ENCODE peak calls at places on chromosomes 5 and 9, in ten cellular contexts. T is esophagus squamous epithelium; Z is aorta; V is epithelial cell of esophagus; K is AG10803; Q is tibial artery; U is fibroblast of pulmonary artery; H is CD8-positive, alpha-beta memory T cell; X is CD8-positive, alpha-beta T cell; A is left ventricle myocardium inferior. D is an unnamed sample.

GRCh38 chr5:88250010-88250409 is 18.6 kb downstream of the TMEM161B start:
- DNase-seq in T (no peak), Z (no peak), V (no peak), K (no peak), Q (no peak), U (no peak), H (no peak), X (no peak), A (no peak), D (no peak)

GRCh38 chr5:1195916-1196315 is 5.5 kb upstream of the SLC6A19 start:
- DNase-seq in T (no peak), Z (peak; percentile 59), V (no peak), K (no peak), Q (no peak), U (no peak), H (no peak), X (no peak), A (no peak), D (no peak)

GRCh38 chr9:1701113-1701512 is 314.0 kb upstream of the SMARCA2 start:
- DNase-seq in T (no peak), Z (no peak), V (peak; percentile 14), K (no peak), Q (no peak), U (no peak), H (no peak), X (no peak), A (no peak), D (no peak)

GRCh38 chr9:107213561-107214028 is 69.5 kb upstream of the RAD23B start:
- DNase-seq in T (no peak), Z (no peak), V (peak; percentile 92), K (peak; percentile 89), Q (no peak), U (peak; percentile 91), H (no peak), X (peak; percentile 11), A (no peak), D (peak; percentile 15)

GRCh38 chr5:73447234-73448071 is 1.1 kb downstream of the FOXD1 start:
- DNase-seq in T (no peak), Z (peak; percentile 81), V (peak; percentile 70), K (peak; percentile 74), Q (no peak), U (peak; percentile 60), H (peak; percentile 26), X (peak; percentile 13), A (no peak), D (no peak)

GRCh38 chr5:163503106-163504090 is 2.0 kb upstream of the MAT2B start:
- DNase-seq in T (no peak), Z (no peak), V (peak; percentile 76), K (peak; percentile 82), Q (peak; percentile 77), U (peak; percentile 84), H (no peak), X (peak; percentile 23), A (peak; percentile 43), D (no peak)

GRCh38 chr5:74500037-74500917 is 140.3 kb downstream of the ENC1 start:
- DNase-seq in T (no peak), Z (no peak), V (no peak), K (no peak), Q (no peak), U (no peak), H (no peak), X (no peak), A (no peak), D (no peak)

GRCh38 chr5:10760033-10760975 is 730 bp downstream of the DAP start:
- DNase-seq in T (no peak), Z (no peak), V (peak; percentile 72), K (peak; percentile 55), Q (no peak), U (peak; percentile 52), H (no peak), X (no peak), A (peak; percentile 33), D (peak; percentile 61)

GRCh38 chr5:149940077-149940574 is 4.5 kb downstream of the PDE6A start:
- DNase-seq in T (no peak), Z (no peak), V (peak; percentile 63), K (no peak), Q (no peak), U (peak; percentile 90), H (no peak), X (no peak), A (no peak), D (peak; percentile 40)

GRCh38 chr5:20972419-20972925 is 984.5 kb upstream of the CDH18 start:
- DNase-seq in T (no peak), Z (no peak), V (peak; percentile 86), K (no peak), Q (peak; percentile 64), U (peak; percentile 86), H (no peak), X (no peak), A (peak; percentile 42), D (no peak)
- H3K4me3 ChIP-seq in T (peak overlapping the region; percentile 16), Z (no peak overlapping the region), V (peak overlapping the region; percentile 26), K (no peak overlapping the region), Q (peak overlapping the region; percentile 49), U (peak overlapping the region; percentile 61), H (no peak overlapping the region), X (no peak overlapping the region), A (peak overlapping the region; percentile 54), D (no peak overlapping the region)

DNA sequence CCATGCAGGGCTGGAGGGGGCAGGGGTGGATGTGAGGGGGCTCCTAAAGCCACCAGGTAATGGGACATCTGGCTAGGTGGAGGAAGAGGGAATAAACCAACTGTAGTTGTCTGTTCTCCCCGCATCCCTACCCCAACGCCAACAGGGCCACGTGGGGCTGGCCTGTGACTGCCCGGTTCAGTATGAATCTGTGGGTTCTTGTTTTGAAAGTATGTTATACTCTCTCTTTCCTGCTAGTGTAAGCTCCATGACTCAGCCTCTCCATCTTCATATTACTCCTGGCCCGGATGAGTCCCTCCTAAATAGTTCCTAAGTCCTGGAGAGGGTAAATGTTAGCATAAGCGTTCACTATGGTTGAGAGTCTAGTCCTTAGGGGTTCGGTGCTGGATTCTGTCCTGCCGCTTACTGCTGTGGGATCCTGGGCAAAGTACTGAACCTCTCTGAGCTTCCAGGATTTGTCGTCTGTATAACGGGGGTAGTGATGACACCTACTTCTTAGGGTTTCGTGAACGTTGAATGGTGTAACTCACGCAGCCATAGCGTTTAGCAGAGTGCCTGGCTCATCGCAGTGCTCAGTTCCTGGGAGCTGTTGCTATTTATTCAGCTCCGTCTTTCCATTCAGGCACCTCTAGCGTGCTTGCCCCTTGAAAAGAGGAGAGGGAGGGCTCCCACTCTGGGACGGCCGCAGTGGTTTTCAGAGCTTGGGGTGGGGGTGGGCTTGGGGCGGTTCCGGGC is 28.8 kb downstream of the LHX2 start:
- DNase-seq in T (no peak), Z (no peak), V (no peak), K (peak; percentile 28), Q (no peak), U (peak; percentile 26), H (no peak), X (no peak), A (no peak), D (no peak)
- H3K4me3 ChIP-seq in T (peak overlapping the region; percentile 21), Z (no peak overlapping the region), V (no peak overlapping the region), K (peak overlapping the region; percentile 31), Q (peak overlapping the region; percentile 50), U (peak overlapping the region; percentile 48), H (no peak overlapping the region), X (no peak overlapping the region), A (peak overlapping the region; percentile 63), D (peak overlapping the region; percentile 24)

DNA sequence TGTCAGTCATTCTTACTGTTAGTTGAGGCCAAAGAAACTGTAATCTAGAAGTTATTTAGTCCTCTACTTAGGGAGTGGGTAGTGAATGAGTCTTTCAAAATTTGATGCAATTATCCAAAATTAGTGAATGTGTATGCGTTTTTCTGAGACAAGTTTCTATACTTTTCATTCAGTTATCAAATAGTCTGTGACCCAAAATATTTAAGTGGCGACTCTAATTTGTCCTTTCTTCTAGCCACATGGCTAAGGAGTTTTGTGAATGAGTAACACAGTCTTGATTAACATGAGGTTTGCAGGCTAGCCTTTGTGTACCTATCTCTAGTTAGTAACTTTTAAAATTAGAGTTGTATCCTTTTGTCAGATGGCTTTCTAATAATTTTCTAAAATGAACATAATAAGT is 45.6 kb downstream of the COMMD10 start:
- DNase-seq in T (no peak), Z (no peak), V (peak; percentile 35), K (peak; percentile 44), Q (no peak), U (peak; percentile 33), H (no peak), X (no peak), A (no peak), D (no peak)
- H3K4me3 ChIP-seq in T (no peak overlapping the region), Z (no peak overlapping the region), V (no peak overlapping the region), K (no peak overlapping the region), Q (no peak overlapping the region), U (no peak overlapping the region), H (no peak overlapping the region), X (no peak overlapping the region), A (no peak overlapping the region), D (no peak overlapping the region)

GRCh38 chr5:17212996-17213395 is 4.4 kb upstream of the BASP1 start:
- DNase-seq in T (no peak), Z (no peak), V (no peak), K (no peak), Q (no peak), U (no peak), H (no peak), X (no peak), A (no peak), D (no peak)

GRCh38 chr5:17216176-17216973 is 1.1 kb upstream of the BASP1 start:
- DNase-seq in T (peak; percentile 29), Z (peak; percentile 90), V (peak; percentile 91), K (peak; percentile 70), Q (peak; percentile 88), U (peak; percentile 85), H (no peak), X (no peak), A (peak; percentile 59), D (peak; percentile 82)

GRCh38 chr5:17216974-17217325 is 481 bp upstream of the BASP1 start:
- DNase-seq in T (no peak), Z (peak; percentile 84), V (peak; percentile 35), K (peak; percentile 56), Q (peak; percentile 72), U (peak; percentile 61), H (no peak), X (no peak), A (no peak), D (no peak)

GRCh38 chr5:17213938-17214337 is 3.5 kb upstream of the BASP1 start:
- DNase-seq in T (no peak), Z (no peak), V (no peak), K (no peak), Q (no peak), U (no peak), H (no peak), X (no peak), A (no peak), D (no peak)

GRCh38 chr5:17212210-17212609 is 5.2 kb upstream of the BASP1 start:
- DNase-seq in T (no peak), Z (no peak), V (no peak), K (no peak), Q (no peak), U (no peak), H (no peak), X (no peak), A (no peak), D (no peak)
- H3K4me3 ChIP-seq in T (no peak overlapping the region), Z (no peak overlapping the region), V (no peak overlapping the region), K (no peak overlapping the region), Q (no peak overlapping the region), U (no peak overlapping the region), H (no peak overlapping the region), X (no peak overlapping the region), A (no peak overlapping the region), D (no peak overlapping the region)